ENCODE peak calls at places on chromosomes 5 and 9, in eight cellular contexts. P, X, H, L, E, M, F and N are unnamed samples.
A peak's percentile ranks its signal among the peaks of the same experiment; 100 is the strongest.

GRCh38 chr5:32612134-32612888 is 27.0 kb downstream of the SUB1 start:
- DNase-seq in P (peak; percentile 60), X (no peak), H (peak; percentile 31), L (no peak), E (peak; percentile 23), M (no peak), F (no peak), N (no peak)

GRCh38 chr5:152170350-152170749 is 234.7 kb downstream of the NMUR2 start:
- DNase-seq in P (no peak), X (peak; percentile 55), H (no peak), L (no peak), E (no peak), M (no peak), F (no peak), N (no peak)

GRCh38 chr9:93520523-93520922 is 55.9 kb upstream of the PHF2 start:
- DNase-seq in P (peak; percentile 5), X (no peak), H (no peak), L (no peak), E (peak; percentile 15), M (no peak), F (no peak), N (no peak)

GRCh38 chr9:108274971-108275370 is 580.8 kb downstream of the ACTL7B start:
- DNase-seq in P (no peak), X (no peak), H (no peak), L (no peak), E (no peak), M (no peak), F (no peak), N (no peak)

GRCh38 chr5:20617876-20618275 is 629.9 kb upstream of the CDH18 start:
- DNase-seq in P (no peak), X (no peak), H (no peak), L (no peak), E (no peak), M (no peak), F (no peak), N (no peak)

GRCh38 chr9:97852001-97852398 is 1.0 kb upstream of the FOXE1 start:
- DNase-seq in P (no peak), X (no peak), H (no peak), L (no peak), E (no peak), M (no peak), F (no peak), N (no peak)

GRCh38 chr9:91188719-91189590 is 172.8 kb downstream of the AUH start:
- DNase-seq in P (no peak), X (no peak), H (no peak), L (no peak), E (no peak), M (no peak), F (no peak), N (no peak)

GRCh38 chr9:89686621-89687020 is 81.8 kb downstream of the GADD45G start:
- DNase-seq in P (no peak), X (no peak), H (no peak), L (no peak), E (no peak), M (no peak), F (no peak), N (no peak)

GRCh38 chr9:87684627-87685204 is 41.2 kb upstream of the CTSL start:
- DNase-seq in P (peak; percentile 19), X (no peak), H (peak; percentile 4), L (no peak), E (peak; percentile 36), M (peak; percentile 24), F (peak; percentile 46), N (no peak)

GRCh38 chr5:159993194-159993593 is 15.7 kb upstream of the TTC1 start:
- DNase-seq in P (no peak), X (no peak), H (no peak), L (no peak), E (no peak), M (no peak), F (no peak), N (no peak)

GRCh38 chr5:14016549-14016948 is 72.1 kb upstream of the DNAH5 start:
- DNase-seq in P (no peak), X (no peak), H (no peak), L (no peak), E (no peak), M (no peak), F (no peak), N (no peak)

GRCh38 chr5:39005566-39006232 is 68.5 kb downstream of the RICTOR start:
- DNase-seq in P (peak; percentile 10), X (no peak), H (peak; percentile 20), L (no peak), E (peak; percentile 25), M (no peak), F (peak; percentile 31), N (no peak)

GRCh38 chr5:177509361-177509951 is at the start of gene DOK3:
- DNase-seq in P (no peak), X (peak; percentile 72), H (no peak), L (no peak), E (no peak), M (peak; percentile 42), F (no peak), N (no peak)

GRCh38 chr9:126532019-126532462 is 81.7 kb upstream of the LMX1B start:
- DNase-seq in P (peak; percentile 58), X (peak; percentile 80), H (no peak), L (no peak), E (peak; percentile 60), M (peak; percentile 46), F (peak; percentile 59), N (no peak)

DNA sequence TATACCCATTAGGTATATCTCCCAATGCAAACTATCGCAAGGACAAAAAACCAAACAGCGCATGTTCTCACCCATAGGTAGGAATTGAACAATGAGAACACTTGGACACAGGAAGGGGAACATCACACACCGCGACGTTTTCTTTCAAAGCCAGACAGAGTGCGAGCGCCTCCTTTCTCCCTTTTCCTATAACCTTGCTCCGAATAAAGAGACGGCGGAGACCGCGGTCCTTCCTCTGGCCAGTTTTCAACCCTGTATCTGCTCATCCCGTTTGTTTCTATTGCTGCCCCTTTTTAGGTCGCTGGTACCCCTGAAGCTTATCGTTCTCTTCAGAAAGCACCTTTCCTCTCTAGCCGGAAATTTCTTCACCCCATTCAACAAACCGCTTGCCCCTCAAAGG is 1.3 kb downstream of the LVRN start:
- DNase-seq in P (no peak), X (peak; percentile 22), H (no peak), L (no peak), E (no peak), M (no peak), F (no peak), N (no peak)
- TF ChIP-seq CTCF in P (no peak), X (no peak), H (peak; percentile 52), L (no peak), E (no peak), M (no peak), F (no peak), N (no peak)

DNA sequence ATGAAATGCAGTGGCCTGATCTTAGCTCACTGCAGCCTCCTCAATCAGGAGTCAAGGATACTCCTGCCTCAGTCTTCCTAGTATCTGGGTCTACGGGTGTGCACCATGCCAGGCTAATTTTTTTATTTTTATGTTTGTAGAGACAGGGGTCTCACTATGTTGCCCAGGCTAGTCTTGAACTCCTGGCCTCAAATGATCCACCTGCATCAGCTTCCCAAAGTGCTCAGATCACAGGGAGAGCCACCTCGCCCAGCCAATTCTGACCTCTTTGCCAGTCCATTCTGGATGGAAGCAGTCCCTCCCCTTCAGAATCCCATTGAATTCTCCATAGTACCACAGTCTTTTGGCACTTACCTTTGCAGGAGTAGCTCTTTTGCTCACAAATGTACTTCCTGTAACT is 1.7 kb upstream of the CANX start:
- DNase-seq in P (no peak), X (no peak), H (no peak), L (no peak), E (no peak), M (no peak), F (no peak), N (no peak)
- H3K4me3 ChIP-seq in P (no peak overlapping the region), X (no peak overlapping the region), H (no peak overlapping the region), L (no peak overlapping the region), E (no peak overlapping the region), M (no peak overlapping the region), F (no peak overlapping the region), N (no peak overlapping the region)

GRCh38 chr5:446864-447263 is 3.9 kb downstream of the EXOC3 start:
- DNase-seq in P (peak; percentile 49), X (no peak), H (no peak), L (no peak), E (peak; percentile 61), M (no peak), F (peak; percentile 61), N (no peak)
- TF ChIP-seq CTCF in P (peak; percentile 69), X (peak; percentile 44), H (peak; percentile 61), L (peak; percentile 57), E (peak; percentile 48), M (peak; percentile 29), F (peak; percentile 65), N (peak; percentile 63)

GRCh38 chr5:154652746-154653417 is 102.3 kb upstream of the LARP1 start:
- DNase-seq in P (peak; percentile 20), X (peak; percentile 15), H (no peak), L (no peak), E (peak; percentile 38), M (no peak), F (no peak), N (no peak)

GRCh38 chr5:154653764-154654483 is 101.3 kb upstream of the LARP1 start:
- DNase-seq in P (no peak), X (no peak), H (no peak), L (no peak), E (peak; percentile 14), M (no peak), F (no peak), N (no peak)

GRCh38 chr5:154653418-154653763 is 101.8 kb upstream of the LARP1 start:
- DNase-seq in P (no peak), X (no peak), H (no peak), L (no peak), E (no peak), M (no peak), F (no peak), N (no peak)

GRCh38 chr5:154654484-154655375 is 100.4 kb upstream of the LARP1 start:
- DNase-seq in P (peak; percentile 36), X (no peak), H (no peak), L (no peak), E (peak; percentile 49), M (no peak), F (no peak), N (no peak)
- H3K4me3 ChIP-seq in P (peak overlapping the region; percentile 44), X (no peak overlapping the region), H (no peak overlapping the region), L (no peak overlapping the region), E (no peak overlapping the region), M (no peak overlapping the region), F (no peak overlapping the region), N (no peak overlapping the region)

GRCh38 chr5:35598707-35599370 is 18.8 kb upstream of the SPEF2 start:
- DNase-seq in P (no peak), X (peak; percentile 31), H (no peak), L (no peak), E (peak; percentile 1), M (no peak), F (no peak), N (no peak)
- TF ChIP-seq CTCF in P (no peak), X (peak; percentile 34), H (no peak), L (no peak), E (no peak), M (no peak), F (no peak), N (no peak)